ENCODE peak calls at places on chromosomes 4 and X, in four cellular contexts. O is WTC11, C is K562, S is HepG2. K is an unnamed sample.

GRCh38 chr4:54090804-54091623 is 8.9 kb upstream of the GSX2 start:
- DNase-seq in C (no peak), O (no peak), S (peak; percentile 38), K (no peak)

GRCh38 chr4:175511861-175512260 is 300.2 kb downstream of the GPM6A start:
- DNase-seq in S (no peak), C (no peak), O (no peak), K (no peak)

GRCh38 chr4:2049811-2050210 is 9.3 kb upstream of the NAT8L start:
- DNase-seq in S (no peak), O (no peak), C (no peak), K (no peak)

GRCh38 chr4:54281060-54281781 is 52.1 kb downstream of the PDGFRA start:
- DNase-seq in O (no peak), C (no peak), S (no peak), K (no peak)

GRCh38 chr4:129783596-129783995 is 687.6 kb downstream of the C4orf33 start:
- DNase-seq in S (no peak), O (no peak), C (no peak), K (no peak)

GRCh38 chr4:107978716-107979451 is 10.8 kb upstream of the HADH start:
- DNase-seq in C (no peak), S (peak; percentile 88), O (no peak), K (no peak)

GRCh38 chr4:57442834-57443291 is 332.7 kb upstream of the IGFBP7 start:
- DNase-seq in S (peak; percentile 26), O (peak; percentile 76), C (peak; percentile 23), K (peak; percentile 58)

GRCh38 chr4:10816571-10816970 is 132.0 kb upstream of the CLNK start:
- DNase-seq in C (no peak), S (no peak), O (no peak), K (no peak)

GRCh38 chrX:118724775-118725174 is 2.6 kb upstream of the IL13RA1 start:
- DNase-seq in C (peak; percentile 59), O (no peak), S (peak; percentile 16), K (no peak)

GRCh38 chr4:100511906-100512305 is 5.9 kb downstream of the EMCN start:
- DNase-seq in O (no peak), S (no peak), C (no peak), K (no peak)

GRCh38 chr4:155972098-155972497 is 18.4 kb upstream of the CTSO start:
- DNase-seq in C (no peak), O (peak; percentile 16), S (no peak), K (peak; percentile 21)

GRCh38 chrX:107659768-107660167 is 31.5 kb downstream of the PRPS1 start:
- DNase-seq in O (no peak), S (peak; percentile 9), C (peak; percentile 14), K (no peak)

GRCh38 chr4:41044165-41044564 is 170.2 kb downstream of the APBB2 start:
- DNase-seq in S (no peak), C (no peak), O (no peak), K (no peak)

GRCh38 chr4:40916218-40916555 is 166.4 kb downstream of the NSUN7 start:
- DNase-seq in C (no peak), O (no peak), S (no peak), K (no peak)

GRCh38 chrX:446243-446642 is 59.5 kb upstream of the PPP2R3B start:
- DNase-seq in S (no peak), C (no peak), O (peak; percentile 73), K (no peak)

GRCh38 chr4:41132055-41132683 is 82.2 kb downstream of the APBB2 start:
- DNase-seq in S (peak; percentile 94), C (no peak), O (no peak), K (no peak)

GRCh38 chrX:135384161-135384836 is 37.4 kb upstream of the SMIM10L2A start:
- DNase-seq in C (no peak), S (no peak), O (no peak), K (no peak)

GRCh38 chr4:73391774-73392173 is 12.3 kb upstream of the ALB start:
- DNase-seq in S (no peak), C (no peak), O (no peak), K (no peak)

GRCh38 chrX:112967341-112967740 is 126.7 kb upstream of the AMOT start:
- DNase-seq in O (no peak), C (no peak), S (peak; percentile 4), K (no peak)

GRCh38 chrX:110985470-110985869 is 110.5 kb upstream of the PAK3 start:
- DNase-seq in O (no peak), C (no peak), S (no peak), K (no peak)

GRCh38 chrX:103613362-103613761 is 5.6 kb downstream of the TCEAL3 start:
- DNase-seq in S (no peak), O (no peak), C (no peak), K (no peak)

GRCh38 chrX:39894626-39895025 is 203.1 kb downstream of the BCOR start:
- DNase-seq in C (no peak), O (no peak), S (no peak), K (no peak)

GRCh38 chr4:186900980-186901379 is 177.3 kb upstream of the FAT1 start:
- DNase-seq in C (no peak), S (peak; percentile 17), O (no peak), K (no peak)

DNA sequence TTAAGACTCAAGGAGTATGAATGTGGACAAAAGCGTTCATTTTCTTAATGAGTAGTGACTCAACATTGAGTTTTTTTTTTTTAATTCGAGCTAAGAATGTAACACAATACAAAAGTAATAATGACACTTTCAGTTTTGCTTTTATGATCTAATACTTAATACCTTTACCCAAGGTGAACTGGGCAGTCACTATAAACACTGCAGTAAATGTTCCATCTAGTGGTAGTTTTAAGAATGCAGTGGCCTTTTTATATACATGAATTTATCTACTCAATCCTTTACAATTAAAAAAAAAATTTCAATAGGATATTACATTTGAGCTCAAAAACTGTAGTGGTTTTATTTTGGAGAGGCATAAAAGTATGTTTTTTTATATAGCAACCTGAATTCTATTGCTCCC is 33.9 kb downstream of the PDK3 start:
- DNase-seq in C (no peak), S (no peak), O (no peak), K (no peak)
- TF ChIP-seq ELF4 in C (no peak), S (no peak), O (no peak), K (no peak)

DNA sequence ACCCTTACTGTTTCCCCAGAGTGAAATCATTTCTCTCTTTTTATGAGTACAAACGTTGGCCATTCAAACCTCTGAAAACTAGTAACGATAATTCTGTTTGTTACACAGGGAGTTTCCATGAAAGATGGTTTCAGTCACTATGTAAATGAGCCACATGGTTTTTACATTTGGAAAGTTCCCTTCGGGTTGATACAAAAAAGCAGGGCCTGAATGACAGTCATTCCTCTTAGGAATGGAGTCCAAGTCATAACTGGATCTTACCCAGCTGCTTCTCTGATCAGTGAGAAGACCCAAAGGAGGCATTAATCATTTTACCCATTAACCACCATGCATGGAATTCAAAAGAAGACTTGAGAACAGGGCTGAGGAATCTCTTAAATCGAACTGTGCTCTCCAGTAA is 3.4 kb downstream of the SOWAHB start:
- DNase-seq in S (no peak), C (no peak), O (no peak), K (no peak)
- TF ChIP-seq ELF4 in S (no peak), C (no peak), O (no peak), K (no peak)

DNA sequence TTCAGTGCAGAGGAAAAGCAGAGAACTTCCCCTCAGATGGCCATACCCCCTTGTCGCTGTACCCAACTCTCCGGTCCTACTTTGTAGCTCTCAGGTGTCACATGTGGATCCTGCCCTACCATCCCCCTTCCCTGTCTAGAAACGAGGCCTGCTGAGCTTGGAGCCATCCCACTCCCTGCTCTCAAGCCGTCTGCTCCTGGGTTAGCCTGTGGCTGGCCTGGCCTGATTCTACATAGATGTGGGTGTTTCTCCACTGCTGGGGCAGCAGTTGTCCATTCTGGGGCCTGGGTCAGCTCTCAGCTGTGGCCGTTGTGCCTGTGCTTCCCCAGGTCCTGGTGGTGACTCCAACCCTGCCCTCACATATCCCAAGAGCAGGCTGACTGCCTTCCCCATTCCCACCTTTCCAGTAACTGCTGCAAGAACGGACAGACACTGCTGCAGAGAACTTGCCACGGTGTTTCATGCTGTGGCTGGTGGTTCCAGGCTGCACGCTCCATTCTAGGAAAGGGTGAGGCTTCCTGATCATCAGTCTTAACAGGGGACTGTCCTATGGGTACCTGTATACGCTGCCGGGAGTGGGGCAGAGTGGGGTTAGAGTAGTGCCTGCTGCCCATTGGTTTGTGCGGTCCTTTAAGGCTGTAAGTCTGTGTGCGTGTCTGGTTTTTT is 3.6 kb downstream of the IL9R start:
- DNase-seq in C (no peak), S (no peak), O (no peak), K (no peak)
- TF ChIP-seq ELF4 in C (no peak), S (no peak), O (no peak), K (no peak)

GRCh38 chrX:119942831-119943184 is 743 bp downstream of the NKAP start:
- DNase-seq in S (peak; percentile 9), O (no peak), C (peak; percentile 20), K (peak; percentile 20)
- TF ChIP-seq ELF4 in S (no peak), O (no peak), C (no peak), K (no peak)

GRCh38 chrX:19904778-19905367 is 17.5 kb upstream of the SH3KBP1 start:
- DNase-seq in S (peak; percentile 31), O (no peak), C (peak; percentile 47), K (peak; percentile 68)

GRCh38 chrX:19909761-19910160 is 22.4 kb upstream of the SH3KBP1 start:
- DNase-seq in O (no peak), C (no peak), S (no peak), K (no peak)

GRCh38 chrX:19902110-19902509 is 14.7 kb upstream of the SH3KBP1 start:
- DNase-seq in S (no peak), C (no peak), O (no peak), K (no peak)

GRCh38 chrX:19907794-19908193 is 20.4 kb upstream of the SH3KBP1 start:
- DNase-seq in C (no peak), O (no peak), S (no peak), K (no peak)

GRCh38 chrX:19906293-19906692 is 18.9 kb upstream of the SH3KBP1 start:
- DNase-seq in S (no peak), C (no peak), O (no peak), K (no peak)
- TF ChIP-seq ELF4 in S (no peak), C (no peak), O (no peak), K (no peak)